ENCODE peak calls at places on chromosomes 7 and 10, in five cellular contexts. W is naive thymus-derived CD4-positive, alpha-beta T cell; P is IMR-90; F is uterus; B is CD8-positive, alpha-beta memory T cell. M is an unnamed sample.

GRCh38 chr10:117399341-117400196 is 24.3 kb upstream of the PDZD8 start:
- DNase-seq in W (no peak), P (no peak), F (no peak), B (no peak), M (no peak)

GRCh38 chr10:3119796-3120459 is 52.6 kb downstream of the PFKP start:
- DNase-seq in W (no peak), P (peak; percentile 25), F (no peak), B (no peak), M (no peak)

GRCh38 chr7:20307901-20308300 is 22.8 kb upstream of the ITGB8 start:
- DNase-seq in W (no peak), P (no peak), F (no peak), B (no peak), M (no peak)

GRCh38 chr7:54802841-54803240 is 43.8 kb upstream of the SEC61G start:
- DNase-seq in W (no peak), P (peak; percentile 63), F (no peak), B (no peak), M (no peak)

GRCh38 chr10:122407375-122408125 is 33.0 kb downstream of the PLEKHA1 start:
- DNase-seq in W (peak; percentile 65), P (no peak), F (peak; percentile 21), B (no peak), M (peak; percentile 30)

GRCh38 chr10:68348265-68348741 is 15.6 kb upstream of the PBLD start:
- DNase-seq in W (peak; percentile 44), P (peak; percentile 65), F (no peak), B (peak; percentile 58), M (no peak)

GRCh38 chr10:77202857-77203256 is 434.8 kb downstream of the KCNMA1 start:
- DNase-seq in W (no peak), P (no peak), F (no peak), B (no peak), M (no peak)

GRCh38 chr7:135169936-135170222 is 628 bp downstream of the CYREN start:
- DNase-seq in W (no peak), P (no peak), F (no peak), B (no peak), M (no peak)

GRCh38 chr7:43872401-43873165 is 3.3 kb upstream of the MRPS24 start:
- DNase-seq in W (no peak), P (peak; percentile 92), F (peak; percentile 61), B (no peak), M (peak; percentile 62)

GRCh38 chr7:30770936-30771858 is at the start of gene MINDY4:
- DNase-seq in W (peak; percentile 30), P (peak; percentile 80), F (peak; percentile 87), B (peak; percentile 78), M (no peak)

GRCh38 chr7:4613855-4614548 is 68.1 kb upstream of the FOXK1 start:
- DNase-seq in W (no peak), P (peak; percentile 75), F (peak; percentile 18), B (no peak), M (no peak)

GRCh38 chr10:18658301-18658991 is 785 bp upstream of the ARL5B start:
- DNase-seq in W (no peak), P (peak; percentile 36), F (peak; percentile 20), B (no peak), M (no peak)

GRCh38 chr10:113023017-113023416 is 73.0 kb downstream of the TCF7L2 start:
- DNase-seq in W (no peak), P (no peak), F (no peak), B (no peak), M (no peak)

GRCh38 chr10:35271086-35271834 is 65.0 kb upstream of the CCNY start:
- DNase-seq in W (no peak), P (no peak), F (no peak), B (no peak), M (no peak)

DNA sequence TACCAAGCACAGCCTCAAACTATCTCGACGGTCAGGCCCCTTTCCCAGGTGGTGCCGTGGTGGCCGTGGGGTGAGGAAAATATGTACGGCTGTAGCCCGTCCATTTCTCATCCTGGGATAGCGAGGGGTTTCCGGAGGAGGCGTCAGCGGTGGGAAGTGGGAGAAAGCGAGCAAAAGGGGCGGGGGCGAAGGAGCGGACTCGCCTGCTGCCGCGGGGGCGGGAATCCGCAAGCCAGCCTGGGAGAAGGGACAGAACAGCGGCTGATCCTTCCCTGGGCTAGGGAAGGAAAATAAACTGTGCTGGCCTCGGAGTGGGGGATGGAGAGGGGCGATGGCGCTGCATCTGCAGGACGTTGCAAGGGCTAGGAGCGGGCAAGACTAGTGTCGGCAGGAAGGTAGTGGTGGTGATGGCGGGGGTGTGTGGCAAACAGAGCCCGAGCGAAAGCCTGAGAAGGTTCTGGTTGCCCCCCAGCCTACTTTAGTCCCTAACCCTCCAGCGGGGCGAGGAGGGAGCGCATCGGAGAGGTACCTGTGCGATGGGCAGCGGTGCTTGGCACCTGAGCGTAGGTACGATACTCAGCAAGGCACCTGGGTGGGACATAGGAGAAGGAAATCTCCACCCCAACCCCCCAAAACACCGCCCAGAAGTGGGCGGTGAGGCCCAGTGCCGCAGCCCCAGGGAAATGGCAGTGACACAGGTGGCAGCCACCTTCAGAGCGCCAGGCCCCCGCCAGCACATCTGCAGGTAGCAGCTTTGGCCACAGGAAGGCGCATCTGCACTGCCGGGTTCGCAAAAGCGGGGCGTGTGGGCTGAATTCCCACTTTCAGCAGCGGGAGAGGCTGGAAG is 49.9 kb upstream of the STEAP1B start:
- DNase-seq in W (no peak), P (peak; percentile 7), F (no peak), B (no peak), M (no peak)
- H3K27me3 ChIP-seq in W (no peaks in the 10 kb centered on the region), P (peaks cover 37% of the 10 kb centered on the region), F (no peaks in the 10 kb centered on the region), B (peaks cover 4% of the 10 kb centered on the region), M (peaks cover 13% of the 10 kb centered on the region)

GRCh38 chr10:114629824-114630430 is 28.1 kb downstream of the ABLIM1 start:
- DNase-seq in W (no peak), P (peak; percentile 45), F (no peak), B (no peak), M (no peak)
- H3K27me3 ChIP-seq in W (peaks cover 12% of the 10 kb centered on the region), P (peaks cover 5% of the 10 kb centered on the region), F (no peaks in the 10 kb centered on the region), B (peaks cover 26% of the 10 kb centered on the region), M (no peaks in the 10 kb centered on the region)

GRCh38 chr10:8037941-8038894 is 16.3 kb upstream of the GATA3 start:
- DNase-seq in W (no peak), P (no peak), F (no peak), B (no peak), M (no peak)
- H3K27me3 ChIP-seq in W (peaks cover 59% of the 10 kb centered on the region), P (peaks cover 95% of the 10 kb centered on the region), F (peaks cover 92% of the 10 kb centered on the region), B (peaks cover 92% of the 10 kb centered on the region), M (peaks cover 79% of the 10 kb centered on the region)

DNA sequence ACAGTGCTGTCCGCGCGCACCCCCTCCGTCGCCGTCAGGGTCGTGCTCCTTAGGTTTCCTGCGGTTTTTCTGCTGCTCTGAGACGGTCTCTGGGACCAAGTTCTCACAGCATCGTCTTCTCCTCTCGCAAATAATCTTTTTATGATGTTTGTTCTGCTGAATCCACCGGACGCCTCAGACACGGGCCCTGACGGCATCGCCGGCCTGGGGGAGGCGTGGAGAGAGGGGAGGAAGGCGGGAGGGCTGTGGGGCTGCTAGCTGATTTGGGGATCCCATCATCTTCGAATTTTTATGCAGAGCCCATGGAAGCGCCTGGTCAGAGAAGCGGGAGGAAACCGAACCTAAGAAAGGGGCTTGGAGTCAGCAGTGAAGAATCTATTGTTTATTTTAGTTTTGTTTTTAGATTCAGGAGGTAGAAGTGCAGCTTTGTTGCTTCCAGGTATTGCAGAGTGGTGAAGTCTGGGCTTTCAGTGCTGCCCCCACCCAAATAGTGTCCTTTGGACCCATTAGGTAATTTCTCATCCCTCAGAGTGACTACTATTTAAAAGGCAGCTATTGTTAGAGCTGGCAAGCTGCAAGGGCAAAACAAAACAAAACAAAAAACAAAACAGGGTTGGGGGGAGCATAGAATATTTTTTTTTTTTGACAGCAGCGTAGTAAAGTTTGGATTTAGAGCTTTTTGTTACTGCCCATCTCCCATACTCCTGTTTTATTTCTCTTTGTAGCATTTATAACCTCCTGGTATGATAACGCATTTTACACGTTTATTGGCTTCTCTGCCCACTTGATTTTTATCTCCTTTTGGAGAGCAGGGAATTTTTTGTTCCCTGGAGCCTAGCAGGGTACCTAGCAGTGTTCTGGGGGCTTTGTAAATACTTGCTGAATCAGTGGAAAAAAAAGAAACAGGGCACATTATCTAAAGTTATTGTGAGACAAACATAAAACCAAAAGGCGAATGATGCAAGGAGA is 92.6 kb downstream of the SPAG6 start:
- DNase-seq in W (peak; percentile 48), P (peak; percentile 19), F (peak; percentile 58), B (peak; percentile 64), M (no peak)
- H3K27me3 ChIP-seq in W (no peaks in the 10 kb centered on the region), P (peaks cover 8% of the 10 kb centered on the region), F (no peaks in the 10 kb centered on the region), B (no peaks in the 10 kb centered on the region), M (no peaks in the 10 kb centered on the region)

DNA sequence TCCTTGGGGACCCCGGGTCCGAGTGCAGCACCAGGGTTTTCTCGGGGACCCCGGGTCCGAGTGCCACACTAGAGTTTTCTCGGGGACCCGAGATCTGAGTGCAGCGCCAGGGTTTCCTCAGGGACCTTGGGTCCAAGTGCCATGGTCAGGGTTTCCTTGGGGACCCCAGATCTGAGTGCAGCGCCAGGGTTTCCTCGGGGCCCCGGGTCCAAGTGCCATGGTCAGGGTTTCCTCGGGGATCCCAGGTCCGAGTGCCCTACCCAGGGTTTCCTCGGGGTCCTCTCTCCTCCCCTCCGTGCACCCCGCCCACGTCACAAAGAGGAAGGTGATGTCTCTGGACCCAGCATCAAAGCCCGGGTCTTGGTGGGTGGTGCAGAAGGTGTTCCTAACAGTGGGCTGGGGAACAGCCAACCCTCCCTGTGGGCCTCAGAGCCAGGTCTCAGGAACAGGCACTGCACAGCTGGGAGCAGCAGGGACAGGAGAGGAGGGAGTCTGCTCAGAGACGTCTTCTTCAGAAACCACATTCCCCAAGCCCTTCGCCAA is 540.6 kb downstream of the DNAJB6 start:
- DNase-seq in W (no peak), P (no peak), F (no peak), B (no peak), M (no peak)
- H3K27me3 ChIP-seq in W (no peaks in the 10 kb centered on the region), P (no peaks in the 10 kb centered on the region), F (no peaks in the 10 kb centered on the region), B (no peaks in the 10 kb centered on the region), M (no peaks in the 10 kb centered on the region)

GRCh38 chr7:159070422-159071148 is 74.1 kb downstream of the VIPR2 start:
- DNase-seq in W (no peak), P (no peak), F (no peak), B (no peak), M (no peak)
- H3K27me3 ChIP-seq in W (no peaks in the 10 kb centered on the region), P (no peaks in the 10 kb centered on the region), F (no peaks in the 10 kb centered on the region), B (no peaks in the 10 kb centered on the region), M (no peaks in the 10 kb centered on the region)